ENCODE peak calls at places on chromosomes 4 and X, in nine cellular contexts. M is stimulated activated CD4-positive, alpha-beta T cell treated with anti-CD3 and anti-CD28 coated beads, Interleukin-15, amount 100 ng/mL, for 1 hour; B is right cardiac atrium; E is HFF-Myc; J is glutamatergic neuron; R is central memory CD4-positive, alpha-beta T cell; C is lung; G is GM13976; I is nephron progenitor cell. O is an unnamed sample.

GRCh38 chrX:53714580-53715335 is 28.2 kb upstream of the HUWE1 start:
- DNase-seq in G (peak), R (peak), I (no peak), E (peak), M (peak), J (no peak), C (peak), B (no peak), O (no peak)

GRCh38 chrX:14801136-14801535 is 71.7 kb downstream of the FANCB start:
- DNase-seq in G (no peak), I (no peak), M (no peak), E (no peak), R (no peak), C (no peak), J (no peak), B (no peak), O (no peak)

GRCh38 chrX:2846992-2847391 is 18.3 kb downstream of the GYG2 start:
- DNase-seq in G (no peak), C (no peak), I (no peak), E (no peak), J (no peak), R (no peak), B (no peak), M (no peak), O (no peak)

GRCh38 chr4:96170198-96170597 is 330.3 kb downstream of the PDHA2 start:
- DNase-seq in J (no peak), G (peak), M (no peak), R (no peak), C (no peak), I (no peak), E (no peak), B (no peak), O (no peak)

GRCh38 chr4:100240008-100240407 is 49.7 kb upstream of the DDIT4L start:
- DNase-seq in J (no peak), B (peak), C (no peak), R (no peak), G (no peak), E (no peak), I (no peak), M (no peak), O (no peak)

GRCh38 chr4:90318208-90318607 is 191.0 kb downstream of the CCSER1 start:
- DNase-seq in J (no peak), R (no peak), M (no peak), G (no peak), I (no peak), E (peak), B (no peak), C (no peak), O (no peak)

GRCh38 chr4:90127706-90128345 is 632 bp downstream of the CCSER1 start:
- DNase-seq in C (peak), I (peak), M (no peak), B (peak), J (peak), G (peak), R (no peak), E (no peak), O (no peak)

GRCh38 chr4:169621754-169622481 is 1.5 kb downstream of the CLCN3 start:
- DNase-seq in G (no peak), C (no peak), B (no peak), E (no peak), I (no peak), J (no peak), R (peak), M (no peak), O (no peak)

GRCh38 chr4:16684083-16684482 is 214.4 kb downstream of the LDB2 start:
- DNase-seq in G (no peak), E (peak), M (no peak), B (no peak), C (no peak), J (no peak), R (no peak), I (no peak), O (no peak)

GRCh38 chr4:147108409-147108808 is 162.7 kb upstream of the TTC29 start:
- DNase-seq in R (no peak), C (no peak), B (no peak), G (no peak), M (no peak), I (no peak), J (no peak), E (no peak), O (no peak)

GRCh38 chr4:151922306-151922705 is 161.5 kb upstream of the GATB start:
- DNase-seq in C (no peak), I (no peak), E (no peak), R (no peak), B (no peak), J (no peak), M (no peak), G (no peak), O (no peak)

GRCh38 chr4:130210871-130211270 is 1114.9 kb downstream of the C4orf33 start:
- DNase-seq in J (no peak), I (no peak), B (no peak), E (no peak), R (no peak), M (no peak), C (no peak), G (no peak), O (no peak)

GRCh38 chr4:82138376-82138775 is 235.4 kb downstream of the HNRNPD start:
- DNase-seq in M (no peak), B (no peak), R (no peak), C (no peak), J (no peak), I (no peak), G (no peak), E (no peak), O (no peak)

GRCh38 chr4:146381263-146381872 is 140.4 kb downstream of the SLC10A7 start:
- DNase-seq in B (no peak), M (no peak), C (no peak), R (no peak), G (no peak), J (no peak), I (no peak), E (no peak), O (no peak)

GRCh38 chr4:101693842-101694398 is 96.6 kb upstream of the BANK1 start:
- DNase-seq in G (peak), I (no peak), J (no peak), R (no peak), B (no peak), E (no peak), C (no peak), M (no peak), O (peak)

GRCh38 chrX:103878466-103879151 is 46.6 kb upstream of the RAB9B start:
- DNase-seq in B (peak), C (no peak), E (peak), G (no peak), R (no peak), J (no peak), I (no peak), M (no peak), O (no peak)

O was measured in NCI-H1048.